ENCODE peak calls at places on chromosomes 1 and 21, in ten cellular contexts. Q is tibial nerve, O is dorsolateral prefrontal cortex, N is GM10248, S is psoas muscle, G is stomach, H is astrocyte of the cerebellum, B is WTC11, U is A549, I is heart right ventricle. Y is an unnamed sample.

GRCh38 chr1:175176246-175176645 is 16.3 kb downstream of the KIAA0040 start:
- DNase-seq in Q (no peak), O (no peak), N (no peak), S (no peak), G (no peak), H (no peak), B (no peak), U (no peak), I (no peak), Y (no peak)

GRCh38 chr1:53321366-53321765 is 6.5 kb downstream of the LRP8 start:
- DNase-seq in Q (no peak), O (no peak), N (no peak), S (peak; percentile 26), G (no peak), H (no peak), B (peak; percentile 74), U (peak; percentile 26), I (no peak), Y (peak; percentile 52)

GRCh38 chr1:248849637-248850036 is 9.2 kb downstream of the ZNF692 start:
- DNase-seq in Q (no peak), O (no peak), N (no peak), S (no peak), G (no peak), H (no peak), B (no peak), U (no peak), I (no peak), Y (no peak)

GRCh38 chr1:9761855-9762254 is 61.9 kb downstream of the CLSTN1 start:
- DNase-seq in Q (no peak), O (no peak), N (no peak), S (no peak), G (no peak), H (no peak), B (no peak), U (no peak), I (no peak), Y (no peak)

GRCh38 chr1:54835970-54836369 is 34.8 kb upstream of the TTC22 start:
- DNase-seq in Q (no peak), O (no peak), N (no peak), S (no peak), G (peak; percentile 49), H (no peak), B (no peak), U (no peak), I (no peak), Y (no peak)

GRCh38 chr1:223512016-223512415 is 118.8 kb downstream of the CCDC185 start:
- DNase-seq in Q (no peak), O (no peak), N (no peak), S (no peak), G (no peak), H (no peak), B (no peak), U (no peak), I (no peak), Y (no peak)

GRCh38 chr1:89833183-89834077 is 12.6 kb downstream of the LRRC8D start:
- DNase-seq in Q (no peak), O (no peak), N (no peak), S (no peak), G (no peak), H (no peak), B (no peak), U (no peak), I (no peak), Y (no peak)

GRCh38 chr1:57411262-57411661 is 12.6 kb downstream of the DAB1 start:
- DNase-seq in Q (no peak), O (peak; percentile 59), N (no peak), S (no peak), G (no peak), H (peak; percentile 88), B (no peak), U (no peak), I (no peak), Y (no peak)

GRCh38 chr1:169784102-169784501 is 10.6 kb downstream of the METTL18 start:
- DNase-seq in Q (no peak), O (no peak), N (no peak), S (no peak), G (no peak), H (no peak), B (no peak), U (no peak), I (no peak), Y (no peak)

GRCh38 chr1:172394167-172394751 is 26.2 kb upstream of the C1orf105 start:
- DNase-seq in Q (no peak), O (no peak), N (peak; percentile 60), S (no peak), G (peak; percentile 27), H (no peak), B (no peak), U (no peak), I (no peak), Y (no peak)

GRCh38 chr1:42334240-42335049 is 590 bp downstream of the FOXJ3 start:
- DNase-seq in Q (no peak), O (peak; percentile 32), N (peak; percentile 43), S (peak; percentile 76), G (peak; percentile 32), H (no peak), B (peak; percentile 60), U (peak; percentile 53), I (peak; percentile 47), Y (peak; percentile 78)

GRCh38 chr1:231857609-231858008 is 231.0 kb downstream of the DISC1 start:
- DNase-seq in Q (no peak), O (no peak), N (no peak), S (no peak), G (no peak), H (no peak), B (no peak), U (no peak), I (no peak), Y (no peak)

GRCh38 chr1:167964646-167965045 is 27.8 kb upstream of the MPC2 start:
- DNase-seq in Q (no peak), O (no peak), N (no peak), S (no peak), G (no peak), H (no peak), B (no peak), U (no peak), I (no peak), Y (no peak)

GRCh38 chr21:32388306-32388705 is 4.5 kb downstream of the URB1 start:
- DNase-seq in Q (no peak), O (no peak), N (no peak), S (no peak), G (no peak), H (no peak), B (no peak), U (no peak), I (no peak), Y (no peak)

GRCh38 chr1:94299627-94300552 is 62.5 kb upstream of the ARHGAP29 start:
- DNase-seq in Q (no peak), O (no peak), N (no peak), S (no peak), G (no peak), H (peak; percentile 72), B (no peak), U (no peak), I (peak; percentile 24), Y (no peak)

GRCh38 chr1:209796733-209797025 is 9.3 kb downstream of the IRF6 start:
- DNase-seq in Q (no peak), O (no peak), N (no peak), S (no peak), G (no peak), H (no peak), B (no peak), U (no peak), I (no peak), Y (no peak)

GRCh38 chr21:25639922-25640670 is 1.0 kb downstream of the JAM2 start:
- DNase-seq in Q (peak; percentile 21), O (peak; percentile 4), N (peak; percentile 42), S (peak; percentile 65), G (no peak), H (no peak), B (peak; percentile 55), U (no peak), I (peak; percentile 34), Y (peak; percentile 74)

GRCh38 chr1:44500181-44501021 is 95.3 kb downstream of the RNF220 start:
- DNase-seq in Q (no peak), O (no peak), N (no peak), S (no peak), G (no peak), H (no peak), B (peak; percentile 62), U (no peak), I (peak; percentile 20), Y (peak; percentile 78)
- TF ChIP-seq CTCF in Q (peak; percentile 49), O (peak; percentile 62), N (no peak), S (peak; percentile 24), G (no peak), H (peak; percentile 30), B (peak; percentile 12), U (peak; percentile 5), I (peak; percentile 62), Y (no peak)

GRCh38 chr1:221747840-221748239 is 6.0 kb upstream of the DUSP10 start:
- DNase-seq in Q (no peak), O (no peak), N (no peak), S (no peak), G (no peak), H (no peak), B (no peak), U (no peak), I (no peak), Y (no peak)
- TF ChIP-seq CTCF in Q (no peak), O (no peak), N (no peak), S (no peak), G (no peak), H (no peak), B (no peak), U (no peak), I (no peak), Y (no peak)

GRCh38 chr21:39126486-39126806 is 56.8 kb downstream of the PSMG1 start:
- DNase-seq in Q (no peak), O (no peak), N (no peak), S (no peak), G (no peak), H (no peak), B (no peak), U (no peak), I (no peak), Y (no peak)
- TF ChIP-seq CTCF in Q (no peak), O (no peak), N (no peak), S (no peak), G (no peak), H (no peak), B (no peak), U (no peak), I (no peak), Y (no peak)

GRCh38 chr1:160883586-160883985 is 1.4 kb downstream of the ITLN1 start:
- DNase-seq in Q (no peak), O (no peak), N (no peak), S (no peak), G (no peak), H (no peak), B (no peak), U (no peak), I (no peak), Y (no peak)

GRCh38 chr1:160885080-160885479 is at the start of gene ITLN1:
- DNase-seq in Q (no peak), O (no peak), N (no peak), S (no peak), G (no peak), H (no peak), B (no peak), U (no peak), I (no peak), Y (no peak)

GRCh38 chr1:160884091-160884490 is 889 bp downstream of the ITLN1 start:
- DNase-seq in Q (no peak), O (no peak), N (no peak), S (no peak), G (no peak), H (no peak), B (no peak), U (no peak), I (no peak), Y (no peak)

GRCh38 chr1:160888926-160889325 is 3.9 kb upstream of the ITLN1 start:
- DNase-seq in Q (no peak), O (no peak), N (no peak), S (no peak), G (no peak), H (no peak), B (no peak), U (no peak), I (no peak), Y (no peak)

GRCh38 chr1:160884579-160884978 is 401 bp downstream of the ITLN1 start:
- DNase-seq in Q (no peak), O (no peak), N (no peak), S (no peak), G (no peak), H (no peak), B (no peak), U (no peak), I (no peak), Y (no peak)
- TF ChIP-seq CTCF in Q (peak; percentile 32), O (no peak), N (no peak), S (no peak), G (no peak), H (peak; percentile 21), B (no peak), U (no peak), I (no peak), Y (no peak)

Y was measured in glutamatergic neuron.